ENCODE peak calls at places on chromosome 10, in six cellular contexts. F is adrenal gland, R is heart left ventricle, Y is heart right ventricle, X is fibroblast of lung, N is uterus. C is an unnamed sample.
A peak's percentile ranks its signal among the peaks of the same experiment; 100 is the strongest.

GRCh38 chr10:104521901-104522827 is 118.9 kb upstream of the SORCS3 start:
- DNase-seq in F (peak; percentile 45), N (peak; percentile 23), X (no peak), Y (peak; percentile 55), R (no peak), C (no peak)

GRCh38 chr10:69831231-69831855 is 29.6 kb downstream of the COL13A1 start:
- DNase-seq in F (no peak), Y (no peak), N (no peak), R (no peak), X (no peak), C (no peak)

GRCh38 chr10:110426294-110427153 is 71.2 kb upstream of the DUSP5 start:
- DNase-seq in F (no peak), N (no peak), X (peak; percentile 78), R (no peak), Y (no peak), C (no peak)

GRCh38 chr10:6228647-6229046 is 25.9 kb downstream of the PFKFB3 start:
- DNase-seq in N (no peak), R (no peak), Y (no peak), X (no peak), F (no peak), C (no peak)

GRCh38 chr10:7408003-7408493 is 2.8 kb downstream of the SFMBT2 start:
- DNase-seq in F (peak; percentile 68), Y (peak; percentile 63), N (peak; percentile 53), X (peak; percentile 71), R (peak; percentile 81), C (peak; percentile 82)

GRCh38 chr10:71232089-71232998 is 20.0 kb downstream of the UNC5B start:
- DNase-seq in N (peak; percentile 78), X (peak; percentile 66), F (peak; percentile 83), Y (peak; percentile 78), R (peak; percentile 83), C (no peak)

GRCh38 chr10:117603726-117604125 is 61.2 kb downstream of the EMX2 start:
- DNase-seq in R (no peak), F (no peak), Y (no peak), N (no peak), X (no peak), C (no peak)

GRCh38 chr10:4249841-4250496 is 465.0 kb upstream of the KLF6 start:
- DNase-seq in N (no peak), X (no peak), F (no peak), R (no peak), Y (no peak), C (no peak)

GRCh38 chr10:114045071-114045737 is 1.5 kb downstream of the ADRB1 start:
- DNase-seq in N (no peak), Y (peak; percentile 55), R (peak; percentile 79), F (no peak), X (no peak), C (peak; percentile 90)

GRCh38 chr10:28374036-28374435 is 71.2 kb upstream of the MPP7 start:
- DNase-seq in Y (no peak), N (no peak), R (no peak), F (no peak), X (no peak), C (no peak)

GRCh38 chr10:99984635-99985034 is 25.1 kb downstream of the DNMBP start:
- DNase-seq in Y (no peak), F (no peak), N (no peak), X (no peak), R (no peak), C (no peak)

GRCh38 chr10:33201056-33201780 is 133.2 kb downstream of the NRP1 start:
- DNase-seq in R (no peak), Y (no peak), X (no peak), N (no peak), F (no peak), C (no peak)

GRCh38 chr10:104780946-104781345 is 139.9 kb downstream of the SORCS3 start:
- DNase-seq in R (no peak), X (no peak), F (no peak), Y (no peak), N (no peak), C (no peak)

GRCh38 chr10:122112625-122113160 is 123.7 kb downstream of the TACC2 start:
- DNase-seq in N (peak; percentile 88), Y (peak; percentile 86), F (peak; percentile 88), X (peak; percentile 96), R (peak; percentile 91), C (peak; percentile 92)

GRCh38 chr10:110841767-110842267 is 29.9 kb upstream of the PDCD4 start:
- DNase-seq in X (no peak), N (no peak), Y (no peak), F (no peak), R (no peak), C (no peak)

GRCh38 chr10:110739811-110740271 is 95.7 kb downstream of the RBM20 start:
- DNase-seq in R (no peak), N (no peak), Y (no peak), X (no peak), F (no peak), C (no peak)

GRCh38 chr10:76874151-76874550 is 763.5 kb downstream of the KCNMA1 start:
- DNase-seq in R (no peak), N (no peak), F (no peak), Y (no peak), X (peak; percentile 51), C (no peak)

GRCh38 chr10:78231327-78231726 is 197.7 kb downstream of the RPS24 start:
- DNase-seq in N (no peak), R (no peak), F (no peak), Y (no peak), X (no peak), C (no peak)

GRCh38 chr10:78236416-78237015 is 202.9 kb downstream of the RPS24 start:
- DNase-seq in F (no peak), N (no peak), Y (no peak), X (no peak), R (no peak), C (no peak)

GRCh38 chr10:78229950-78230675 is 196.4 kb downstream of the RPS24 start:
- DNase-seq in Y (no peak), F (no peak), X (no peak), R (no peak), N (no peak), C (no peak)

DNA sequence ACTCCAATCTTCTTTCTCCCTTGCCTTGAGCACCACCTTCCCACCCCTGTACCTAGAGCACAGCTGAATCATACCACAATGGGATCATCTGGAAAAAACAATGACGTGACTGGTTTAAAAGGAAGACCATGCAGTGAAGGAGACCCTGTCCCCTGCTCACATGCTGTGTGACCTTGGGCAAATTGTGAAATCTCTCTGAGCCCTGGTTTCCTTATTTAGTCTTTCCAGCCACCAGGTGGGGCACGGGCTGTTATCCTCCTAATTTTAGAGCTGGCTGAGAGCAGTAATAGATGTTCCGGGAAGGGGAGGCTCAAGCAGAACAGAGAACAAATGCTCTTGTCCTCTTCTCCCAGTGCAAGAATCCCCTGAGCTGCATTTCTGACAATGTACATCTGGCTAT is 198.3 kb downstream of the RPS24 start:
- DNase-seq in F (peak; percentile 71), N (no peak), R (no peak), X (peak; percentile 38), Y (no peak), C (no peak)
- TF ChIP-seq CTCF in F (peak; percentile 62), N (peak; percentile 30), R (peak; percentile 6), X (peak; percentile 35), Y (no peak), C (no peak)

GRCh38 chr10:366186-366585 is 230.9 kb downstream of the ZMYND11 start:
- DNase-seq in X (no peak), N (no peak), R (no peak), F (no peak), Y (no peak), C (no peak)
- H3K27ac ChIP-seq in X (no peak overlapping the region), N (no peak overlapping the region), R (no peak overlapping the region), F (no peak overlapping the region), Y (no peak overlapping the region), C (no peak overlapping the region)

GRCh38 chr10:72831696-72832355 is 61.7 kb upstream of the OIT3 start:
- DNase-seq in R (no peak), F (no peak), N (no peak), Y (no peak), X (peak; percentile 31), C (no peak)
- H3K4me3 ChIP-seq in R (peak overlapping the region; percentile 46), F (no peak overlapping the region), N (peak overlapping the region; percentile 14), Y (peak overlapping the region; percentile 29), X (peak overlapping the region; percentile 24), C (no peak overlapping the region)

DNA sequence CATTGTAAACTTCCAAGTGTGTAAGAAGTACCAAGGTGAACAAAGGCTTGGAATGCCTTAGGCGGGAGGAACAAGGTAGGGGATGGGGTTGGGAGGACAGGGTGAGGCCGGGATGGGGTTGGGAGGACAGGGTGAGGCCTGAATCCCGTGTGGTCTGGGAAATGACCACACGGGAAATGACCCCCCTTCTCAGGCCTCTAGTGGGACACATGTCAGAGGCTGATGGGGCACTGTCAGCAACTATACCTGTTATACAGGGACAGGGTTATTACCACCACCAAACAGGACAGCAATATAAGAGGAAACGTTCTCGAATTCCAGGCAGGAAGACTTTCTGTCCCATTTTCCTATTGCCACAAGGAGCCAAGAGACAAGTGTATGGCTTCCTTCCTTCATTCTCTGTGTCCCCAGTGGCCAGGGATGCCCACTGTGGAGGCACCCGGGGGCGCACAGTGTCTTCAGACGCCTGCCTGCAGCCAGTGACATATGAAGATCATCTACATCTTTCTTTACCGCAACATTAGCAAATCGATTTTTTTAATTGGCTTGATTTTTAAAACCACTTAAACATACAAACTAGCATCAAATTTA is 1.3 kb downstream of the MKI67 start:
- DNase-seq in X (no peak), R (no peak), N (no peak), Y (no peak), F (no peak), C (no peak)
- TF ChIP-seq CTCF in X (no peak), R (no peak), N (no peak), Y (no peak), F (no peak), C (no peak)

DNA sequence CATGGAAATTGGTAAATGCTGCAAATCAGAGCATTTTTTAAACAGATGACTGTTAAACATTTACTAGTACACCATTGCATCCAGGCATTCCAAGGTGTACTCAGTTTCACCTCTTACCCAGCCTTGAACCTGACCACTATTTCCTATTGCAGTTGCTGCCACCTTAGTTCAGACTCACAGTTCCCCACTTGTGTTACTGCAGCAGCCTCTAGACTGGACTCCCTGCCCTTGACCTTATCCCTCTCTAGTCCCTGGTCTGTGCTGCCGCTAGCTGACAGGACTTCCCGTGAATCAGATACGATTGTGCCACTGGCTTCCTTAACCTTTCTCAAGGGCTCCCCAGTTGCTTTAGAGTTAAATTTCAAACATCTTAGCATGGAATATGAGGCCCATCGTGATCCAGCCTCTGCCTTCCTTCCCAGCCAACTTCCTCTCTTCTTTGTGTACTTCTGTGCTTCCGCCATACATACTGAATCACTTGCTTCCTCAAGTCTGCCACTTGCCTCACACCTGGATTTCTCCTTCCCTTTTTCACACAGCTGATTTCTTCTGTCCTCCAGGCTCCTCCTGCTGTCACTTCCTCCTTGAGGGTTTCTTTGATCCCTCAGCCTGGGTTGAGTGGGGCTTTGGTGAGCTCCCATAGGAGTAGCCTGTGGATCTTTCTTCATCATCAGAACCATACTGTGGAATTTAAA is 118.7 kb upstream of the GJD4 start:
- DNase-seq in X (no peak), R (no peak), Y (no peak), F (peak; percentile 39), N (no peak), C (no peak)
- H3K27ac ChIP-seq in X (no peak overlapping the region), R (no peak overlapping the region), Y (no peak overlapping the region), F (no peak overlapping the region), N (no peak overlapping the region), C (peak overlapping the region; percentile 81)

GRCh38 chr10:30819306-30820190 is 190.0 kb upstream of the LYZL2 start:
- DNase-seq in R (no peak), F (no peak), N (no peak), Y (no peak), X (peak; percentile 81), C (no peak)
- H3K4me3 ChIP-seq in R (peak overlapping the region; percentile 40), F (no peak overlapping the region), N (no peak overlapping the region), Y (peak overlapping the region; percentile 33), X (peak overlapping the region; percentile 23), C (no peak overlapping the region)